ENCODE peak calls at places on chromosomes 12 and 14, in nine cellular contexts. D is GM20000; N is HFF-Myc; L is activated naive CD4-positive, alpha-beta T cell treated with anti-CD3 and anti-CD28 coated beads for 36 hours; V is cardiac fibroblast; M is sigmoid colon; I is tibial nerve; X is central memory CD4-positive, alpha-beta T cell; G is NCI-H187. E is an unnamed sample.
A peak's percentile ranks its signal among the peaks of the same experiment; 100 is the strongest.

GRCh38 chr12:43285248-43285647 is 266.8 kb downstream of the ADAMTS20 start:
- DNase-seq in G (no peak), N (no peak), D (no peak), V (peak; percentile 70), I (no peak), X (no peak), L (no peak), M (no peak), E (no peak)

GRCh38 chr14:68444449-68445168 is 348.3 kb downstream of the ZFP36L1 start:
- DNase-seq in M (no peak), L (no peak), D (no peak), G (no peak), I (no peak), X (no peak), V (peak; percentile 77), N (no peak), E (no peak)

GRCh38 chr12:131703161-131703560 is 7.7 kb upstream of the SFSWAP start:
- DNase-seq in G (no peak), M (no peak), L (no peak), D (no peak), V (no peak), N (no peak), I (no peak), X (no peak), E (no peak)

GRCh38 chr14:29953501-29953900 is 25.9 kb upstream of the PRKD1 start:
- DNase-seq in X (no peak), L (no peak), I (no peak), G (no peak), D (no peak), N (no peak), V (no peak), M (no peak), E (no peak)

GRCh38 chr12:727321-727720 is 25.1 kb upstream of the WNK1 start:
- DNase-seq in M (no peak), X (no peak), D (no peak), N (no peak), I (no peak), V (no peak), L (no peak), G (no peak), E (no peak)

GRCh38 chr14:71439247-71439646 is 493.0 kb upstream of the RGS6 start:
- DNase-seq in X (no peak), N (peak; percentile 38), D (no peak), V (no peak), G (no peak), M (no peak), L (no peak), I (no peak), E (no peak)

GRCh38 chr12:28286352-28286751 is 96.1 kb downstream of the CCDC91 start:
- DNase-seq in V (no peak), G (no peak), M (no peak), L (no peak), D (no peak), X (no peak), N (no peak), I (no peak), E (no peak)

GRCh38 chr14:54889919-54890318 is 12.7 kb downstream of the GCH1 start:
- DNase-seq in G (no peak), D (no peak), V (no peak), L (no peak), M (no peak), X (no peak), I (no peak), N (no peak), E (no peak)

GRCh38 chr14:54838931-54839512 is 63.6 kb downstream of the GCH1 start:
- DNase-seq in M (no peak), I (no peak), X (no peak), G (no peak), N (no peak), V (no peak), D (no peak), L (no peak), E (no peak)

GRCh38 chr12:116492703-116493324 is 66.4 kb upstream of the MAP1LC3B2 start:
- DNase-seq in I (no peak), G (no peak), M (no peak), L (peak; percentile 10), D (no peak), V (peak; percentile 52), X (no peak), N (peak; percentile 14), E (no peak)

GRCh38 chr14:81247271-81247766 is 26.6 kb upstream of the GTF2A1 start:
- DNase-seq in X (no peak), N (no peak), D (no peak), I (no peak), L (no peak), V (no peak), M (no peak), G (no peak), E (no peak)

GRCh38 chr12:53496752-53497032 is 2.6 kb downstream of the MAP3K12 start:
- DNase-seq in D (no peak), X (no peak), V (no peak), M (no peak), L (no peak), G (no peak), I (no peak), N (no peak), E (no peak)

GRCh38 chr12:4859478-4860210 is 50.1 kb upstream of the KCNA1 start:
- DNase-seq in N (no peak), L (no peak), M (no peak), D (peak; percentile 45), G (no peak), I (no peak), X (no peak), V (no peak), E (no peak)

GRCh38 chr14:36161781-36162180 is 14.7 kb downstream of the PTCSC3 start:
- DNase-seq in M (no peak), G (no peak), N (no peak), V (no peak), X (no peak), L (no peak), I (no peak), D (no peak), E (no peak)

GRCh38 chr12:5171701-5172100 is 128.0 kb downstream of the KCNA5 start:
- DNase-seq in V (peak; percentile 48), I (no peak), M (no peak), G (peak; percentile 39), L (peak; percentile 7), X (no peak), D (no peak), N (peak; percentile 30), E (no peak)

GRCh38 chr12:80053048-80053790 is 46.1 kb upstream of the OTOGL start:
- DNase-seq in M (peak; percentile 93), I (peak; percentile 44), G (no peak), D (no peak), N (peak; percentile 50), L (no peak), V (peak; percentile 85), X (no peak), E (no peak)

GRCh38 chr14:69226178-69226577 is 33.8 kb upstream of the GALNT16 start:
- DNase-seq in I (no peak), G (no peak), L (no peak), M (no peak), D (no peak), N (no peak), X (no peak), V (peak; percentile 74), E (no peak)

GRCh38 chr14:44732144-44732543 is 225.1 kb upstream of the FSCB start:
- DNase-seq in N (no peak), X (no peak), M (no peak), D (no peak), G (no peak), L (no peak), V (no peak), I (no peak), E (no peak)

GRCh38 chr12:99498756-99499155 is 148.8 kb upstream of the GARIN6 start:
- DNase-seq in G (no peak), I (no peak), D (no peak), N (no peak), X (no peak), V (no peak), L (no peak), M (no peak), E (no peak)

GRCh38 chr14:51443195-51444018 is 203.4 kb downstream of the TMX1 start:
- DNase-seq in G (no peak), L (no peak), N (peak; percentile 36), X (no peak), M (no peak), V (peak; percentile 61), D (no peak), I (no peak), E (no peak)

GRCh38 chr12:112868459-112869041 is 38.2 kb upstream of the OAS1 start:
- DNase-seq in I (no peak), G (no peak), M (no peak), L (no peak), N (no peak), V (no peak), D (peak; percentile 16), X (no peak), E (no peak)

GRCh38 chr14:101589486-101590015 is 28.3 kb downstream of the DIO3 start:
- DNase-seq in I (no peak), M (no peak), N (no peak), D (no peak), L (no peak), V (no peak), X (no peak), G (no peak), E (no peak)

GRCh38 chr12:30796508-30796780 is 41.7 kb upstream of the CAPRIN2 start:
- DNase-seq in X (no peak), D (no peak), V (peak; percentile 77), G (no peak), I (no peak), M (peak; percentile 72), L (no peak), N (no peak), E (peak; percentile 6)

GRCh38 chr12:53071591-53072551 is 7.3 kb downstream of the SPRYD3 start:
- DNase-seq in V (peak; percentile 90), D (no peak), I (peak; percentile 83), G (no peak), L (no peak), M (peak; percentile 95), X (no peak), N (no peak), E (no peak)